ENCODE peak calls at places on chromosomes 4 and X, in nine cellular contexts. F is caudate nucleus, U is A549, J is coronary artery, N is astrocyte, M is brain microvascular endothelial cell, I is psoas muscle, Y is AG04450, E is transverse colon. A is an unnamed sample.

GRCh38 chr4:129371901-129372300 is 275.9 kb downstream of the C4orf33 start:
- DNase-seq in E (no peak), I (no peak), J (no peak), Y (no peak), N (no peak), M (no peak), U (no peak), F (no peak), A (no peak)

GRCh38 chr4:41525129-41525528 is 12.8 kb upstream of the LIMCH1 start:
- DNase-seq in E (no peak), F (no peak), U (peak; percentile 92), Y (peak; percentile 8), I (no peak), N (peak; percentile 99), M (peak; percentile 81), J (no peak), A (no peak)

GRCh38 chrX:109393859-109394258 is 88.0 kb downstream of the GUCY2F start:
- DNase-seq in N (no peak), U (peak; percentile 2), E (no peak), M (no peak), F (no peak), J (no peak), Y (no peak), I (no peak), A (no peak)

GRCh38 chrX:48938721-48939416 is 18.5 kb downstream of the OTUD5 start:
- DNase-seq in N (no peak), J (no peak), F (no peak), M (no peak), Y (no peak), U (no peak), I (no peak), E (peak; percentile 69), A (no peak)

GRCh38 chr4:176781739-176782100 is 11.0 kb downstream of the VEGFC start:
- DNase-seq in U (no peak), J (no peak), F (no peak), Y (no peak), E (no peak), M (no peak), I (no peak), N (no peak), A (no peak)

GRCh38 chrX:151750511-151750910 is 16.0 kb downstream of the CNGA2 start:
- DNase-seq in Y (no peak), I (no peak), E (no peak), F (no peak), M (no peak), U (no peak), N (no peak), J (peak; percentile 22), A (no peak)

GRCh38 chrX:106670631-106671030 is 55.9 kb upstream of the RNF128 start:
- DNase-seq in J (no peak), E (no peak), M (no peak), Y (no peak), U (no peak), N (peak; percentile 8), F (no peak), I (no peak), A (no peak)

GRCh38 chrX:136839196-136839595 is 41.3 kb downstream of the RBMX start:
- DNase-seq in M (no peak), J (no peak), U (no peak), N (no peak), I (no peak), E (no peak), F (no peak), Y (no peak), A (no peak)

GRCh38 chrX:119602701-119603255 is 3.4 kb downstream of the NKRF start:
- DNase-seq in Y (no peak), U (no peak), I (no peak), J (no peak), E (no peak), M (no peak), F (no peak), N (no peak), A (no peak)

GRCh38 chr4:85496146-85496849 is 21.3 kb downstream of the ARHGAP24 start:
- DNase-seq in E (no peak), N (peak; percentile 47), Y (no peak), F (no peak), J (no peak), I (no peak), U (peak; percentile 85), M (peak; percentile 2), A (no peak)

GRCh38 chr4:119027815-119028214 is 107.8 kb upstream of the MYOZ2 start:
- DNase-seq in F (no peak), M (no peak), J (no peak), I (no peak), E (no peak), U (no peak), N (no peak), Y (no peak), A (no peak)

GRCh38 chr4:48986654-48987164 is 634 bp downstream of the CWH43 start:
- DNase-seq in N (no peak), J (no peak), F (no peak), U (no peak), E (peak; percentile 37), I (no peak), Y (no peak), M (no peak), A (no peak)

GRCh38 chr4:109294468-109295020 is 7.9 kb downstream of the COL25A1 start:
- DNase-seq in J (no peak), U (no peak), N (peak; percentile 85), E (no peak), M (peak; percentile 76), F (no peak), Y (no peak), I (no peak), A (no peak)
- H3K27ac ChIP-seq in J (no peak overlapping the region), U (no peak overlapping the region), N (no peak overlapping the region), E (no peak overlapping the region), M (no peak overlapping the region), F (no peak overlapping the region), Y (no peak overlapping the region), I (no peak overlapping the region), A (no peak overlapping the region)

GRCh38 chr4:151420408-151420807 is 11.4 kb downstream of the FHIP1A start:
- DNase-seq in E (no peak), I (no peak), U (no peak), J (no peak), Y (no peak), F (no peak), N (no peak), M (no peak), A (no peak)
- H3K27ac ChIP-seq in E (no peak overlapping the region), I (peak overlapping the region; percentile 0), U (no peak overlapping the region), J (no peak overlapping the region), Y (no peak overlapping the region), F (no peak overlapping the region), N (no peak overlapping the region), M (no peak overlapping the region), A (no peak overlapping the region)

DNA sequence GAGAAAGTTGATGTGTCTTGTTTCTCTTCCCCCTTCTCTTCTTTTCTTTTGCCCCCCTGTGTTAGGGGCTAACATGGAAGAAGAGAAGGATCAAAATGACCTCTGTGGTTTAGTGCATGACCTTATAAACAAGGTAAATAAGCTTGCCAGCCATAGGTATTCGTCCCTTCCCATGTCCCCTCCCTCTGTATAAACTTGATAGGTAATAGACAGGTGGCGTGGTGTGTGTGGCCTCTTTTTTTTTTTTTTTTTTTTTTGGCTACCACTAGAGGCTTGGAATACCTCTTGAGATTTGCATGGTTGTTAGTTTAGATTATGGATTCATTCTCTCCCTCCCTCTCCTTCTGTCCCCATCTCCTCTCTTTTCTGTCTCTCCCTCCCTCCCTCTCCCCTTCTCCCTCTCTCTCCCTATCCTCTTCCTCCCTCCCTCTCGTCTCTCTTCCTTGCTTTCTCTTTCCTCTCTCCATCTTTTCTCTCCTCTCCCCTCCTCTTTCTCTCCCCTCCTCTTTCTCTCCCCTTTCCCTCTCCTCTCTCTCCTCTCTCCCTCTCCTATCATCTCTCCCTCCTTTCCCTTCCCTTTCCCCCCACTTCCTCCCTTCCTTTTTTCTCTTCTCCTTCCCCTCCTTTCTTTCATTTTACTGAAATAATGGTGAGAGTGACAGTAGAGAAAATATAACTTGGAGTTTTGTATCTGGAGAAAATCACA is 134.4 kb downstream of the AFF1 start:
- DNase-seq in M (no peak), F (no peak), N (no peak), I (no peak), Y (no peak), U (no peak), E (no peak), J (no peak), A (no peak)
- H3K27ac ChIP-seq in M (no peak overlapping the region), F (no peak overlapping the region), N (no peak overlapping the region), I (peak overlapping the region; percentile 90), Y (no peak overlapping the region), U (no peak overlapping the region), E (peak overlapping the region; percentile 85), J (peak overlapping the region; percentile 14), A (no peak overlapping the region)

DNA sequence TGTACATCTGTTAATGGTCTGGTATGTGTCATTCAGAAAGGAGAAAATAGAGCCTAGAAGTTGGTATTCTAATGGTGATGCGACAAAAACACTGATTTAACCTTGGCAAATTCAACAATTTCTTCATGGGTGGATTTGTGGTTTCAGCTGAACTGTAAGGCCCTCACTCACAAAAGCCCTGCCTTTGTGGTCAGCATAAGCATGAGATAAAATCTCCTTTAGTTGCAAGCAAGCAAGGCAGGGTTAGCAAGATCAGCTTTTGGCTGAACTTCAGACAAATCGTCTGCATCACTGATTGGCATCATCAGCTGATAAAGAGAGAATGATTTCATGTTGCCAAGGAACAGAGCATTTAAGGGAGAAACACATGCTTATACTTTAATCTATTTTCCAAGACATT is 2582.1 kb downstream of the PCDH7 start:
- DNase-seq in J (no peak), F (no peak), Y (no peak), I (no peak), M (no peak), E (no peak), N (peak; percentile 68), U (peak; percentile 2), A (no peak)
- H3K27ac ChIP-seq in J (no peak overlapping the region), F (no peak overlapping the region), Y (no peak overlapping the region), I (no peak overlapping the region), M (no peak overlapping the region), E (no peak overlapping the region), N (no peak overlapping the region), U (no peak overlapping the region), A (no peak overlapping the region)

A was measured in small intestine.